ENCODE peak calls at places on chromosomes 12 and 14, in five cellular contexts. Q is GM23338, T is uterus, F is psoas muscle, X is PC-3. U is an unnamed sample. For H3K4me1, the result is how much of the 10 kb centered on the place peaks cover.

GRCh38 chr12:114407034-114407420 is 1.1 kb upstream of the TBX5 start:
- DNase-seq in Q (no peak), T (no peak), F (no peak), X (no peak), U (no peak)

GRCh38 chr12:43306066-43306465 is 245.9 kb downstream of the ADAMTS20 start:
- DNase-seq in Q (no peak), T (peak), F (peak), X (peak), U (no peak)

GRCh38 chr12:98402671-98403070 is 112.7 kb upstream of the TMPO start:
- DNase-seq in Q (no peak), T (no peak), F (no peak), X (no peak), U (no peak)

GRCh38 chr12:58639323-58639934 is 280.9 kb downstream of the LRIG3 start:
- DNase-seq in Q (no peak), T (no peak), F (no peak), X (peak), U (no peak)

GRCh38 chr12:70418101-70418500 is 52.0 kb downstream of the KCNMB4 start:
- DNase-seq in Q (no peak), T (no peak), F (no peak), X (no peak), U (no peak)

GRCh38 chr14:64689292-64689691 is 14.9 kb upstream of the PLEKHG3 start:
- DNase-seq in Q (no peak), T (no peak), F (no peak), X (no peak), U (no peak)

GRCh38 chr14:24064091-24064795 is 7.1 kb upstream of the CPNE6 start:
- DNase-seq in Q (no peak), T (no peak), F (no peak), X (no peak), U (no peak)

GRCh38 chr14:26389646-26390508 is 208.0 kb downstream of the NOVA1 start:
- DNase-seq in Q (no peak), T (peak), F (no peak), X (peak), U (no peak)

GRCh38 chr12:8914716-8915526 is 612 bp downstream of the PHC1 start:
- DNase-seq in Q (peak), T (peak), F (peak), X (peak), U (peak)

GRCh38 chr14:68295316-68295816 is 475.8 kb downstream of the RAD51B start:
- DNase-seq in Q (no peak), T (peak), F (peak), X (no peak), U (no peak)
- H3K4me1 ChIP-seq in Q (under half), T (under half), F (under half), X (under half), U (under half)

DNA sequence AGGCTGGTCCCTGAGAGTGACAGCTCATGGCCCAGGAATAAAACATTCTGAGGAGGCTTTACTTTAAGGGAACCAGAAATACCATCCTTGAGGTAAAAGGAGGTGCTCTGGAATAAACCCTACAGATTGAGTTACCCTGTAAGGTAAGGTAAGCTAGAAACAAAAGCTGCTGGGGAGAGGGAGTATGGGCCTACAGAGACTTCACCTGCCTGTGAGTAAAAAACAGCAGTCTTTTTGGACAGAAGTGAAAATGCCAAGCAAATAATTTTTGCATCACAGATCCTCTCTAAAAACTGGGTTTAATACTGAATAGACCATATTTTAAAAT is 41.2 kb downstream of the CORO1C start:
- DNase-seq in Q (no peak), T (no peak), F (no peak), X (no peak), U (no peak)
- H3K4me1 ChIP-seq in Q (under half), T (under half), F (half or more), X (half or more), U (under half)

GRCh38 chr14:52937869-52938268 is 13.0 kb downstream of the FERMT2 start:
- DNase-seq in Q (no peak), T (no peak), F (no peak), X (no peak), U (no peak)
- H3K4me1 ChIP-seq in Q (under half), T (under half), F (half or more), X (under half), U (under half)

GRCh38 chr12:116138781-116139180 is 138.7 kb downstream of the MED13L start:
- DNase-seq in Q (no peak), T (no peak), F (no peak), X (no peak), U (no peak)
- H3K4me1 ChIP-seq in Q (under half), T (under half), F (half or more), X (half or more), U (under half)

DNA sequence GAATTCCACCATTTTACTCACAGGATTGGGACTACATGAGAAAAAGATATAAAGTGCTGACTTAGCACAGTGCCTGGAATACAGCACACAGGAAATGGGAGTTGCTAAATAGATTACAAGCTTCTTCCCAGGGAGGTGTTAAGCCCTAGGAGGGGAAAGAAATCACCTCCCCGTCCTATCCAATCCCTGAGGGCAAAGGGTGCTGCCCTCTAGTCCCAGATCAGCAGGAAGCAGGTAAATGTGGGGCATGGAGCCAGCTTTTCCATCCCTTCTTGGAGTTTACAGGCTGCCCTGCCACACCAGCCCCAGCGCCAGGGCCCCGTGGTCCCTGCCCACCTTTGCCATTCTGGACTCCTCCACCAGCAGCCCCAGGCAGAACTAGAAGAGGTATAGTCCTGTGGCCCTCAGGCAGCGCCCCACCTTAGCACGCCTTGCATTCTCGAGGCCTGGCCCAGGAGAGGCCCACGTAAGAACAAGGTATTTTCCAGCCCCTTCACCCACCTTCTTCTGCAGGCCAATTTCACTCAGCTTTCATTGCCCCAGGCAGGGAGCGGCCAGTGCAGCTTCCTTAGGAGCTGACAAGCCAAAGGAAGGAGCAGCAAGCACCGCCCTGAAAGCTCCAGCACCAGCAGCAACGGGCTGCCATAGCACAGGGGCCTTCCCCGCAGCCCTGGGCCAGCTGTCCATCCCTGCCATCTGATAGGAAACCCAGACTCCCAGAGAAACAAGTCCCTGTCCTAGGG is 28.8 kb upstream of the RPLP0 start:
- DNase-seq in Q (peak), T (no peak), F (no peak), X (peak), U (no peak)
- H3K4me1 ChIP-seq in Q (half or more), T (under half), F (half or more), X (half or more), U (half or more)

GRCh38 chr12:24488091-24488596 is 460.8 kb downstream of the BCAT1 start:
- DNase-seq in Q (no peak), T (no peak), F (peak), X (peak), U (no peak)
- H3K4me1 ChIP-seq in Q (under half), T (under half), F (under half), X (under half), U (under half)

GRCh38 chr12:106132175-106133135 is 6.3 kb downstream of the NUAK1 start:
- DNase-seq in Q (no peak), T (no peak), F (no peak), X (peak), U (no peak)
- H3K4me1 ChIP-seq in Q (half or more), T (under half), F (half or more), X (half or more), U (under half)